ENCODE peak calls at places on chromosomes 5 and 9, in six cellular contexts. T is IMR-90; I is ovary; U is uterus; J is activated CD8-positive, alpha-beta memory T cell treated with anti-CD3 and anti-CD28 coated beads for 1 hour; R is T-helper 2 cell. O is an unnamed sample.

GRCh38 chr5:130773813-130774212 is 391.2 kb downstream of the HINT1 start:
- DNase-seq in T (no peak), I (no peak), U (no peak), J (no peak), R (no peak), O (no peak)

GRCh38 chr5:136631176-136631575 is 265.8 kb upstream of the TRPC7 start:
- DNase-seq in T (no peak), I (no peak), U (no peak), J (no peak), R (no peak), O (peak; percentile 80)

GRCh38 chr9:135588886-135589595 is 27.5 kb downstream of the PAEP start:
- DNase-seq in T (no peak), I (no peak), U (no peak), J (no peak), R (no peak), O (no peak)

GRCh38 chr5:95761771-95762680 is 30.9 kb downstream of the RHOBTB3 start:
- DNase-seq in T (peak; percentile 94), I (no peak), U (no peak), J (no peak), R (peak; percentile 32), O (peak; percentile 92)

GRCh38 chr5:135308752-135309151 is 90.3 kb downstream of the MACROH2A1 start:
- DNase-seq in T (peak; percentile 96), I (no peak), U (no peak), J (no peak), R (no peak), O (peak; percentile 73)

GRCh38 chr5:123454236-123454911 is 31.2 kb upstream of the CEP120 start:
- DNase-seq in T (peak; percentile 61), I (no peak), U (no peak), J (no peak), R (no peak), O (peak; percentile 39)

GRCh38 chr5:150134198-150134588 is 21.5 kb downstream of the PDGFRB start:
- DNase-seq in T (no peak), I (no peak), U (no peak), J (no peak), R (no peak), O (no peak)

GRCh38 chr5:93915142-93915553 is 173.7 kb upstream of the POU5F2 start:
- DNase-seq in T (peak; percentile 73), I (no peak), U (no peak), J (no peak), R (peak; percentile 52), O (peak; percentile 58)

GRCh38 chr9:115399026-115399425 is 281.1 kb upstream of the TNC start:
- DNase-seq in T (no peak), I (no peak), U (no peak), J (no peak), R (no peak), O (no peak)

GRCh38 chr5:9332026-9332425 is 213.8 kb downstream of the SEMA5A start:
- DNase-seq in T (no peak), I (no peak), U (no peak), J (no peak), R (no peak), O (no peak)

GRCh38 chr5:111432828-111433536 is 79.4 kb downstream of the STARD4 start:
- DNase-seq in T (peak; percentile 46), I (no peak), U (no peak), J (no peak), R (no peak), O (peak; percentile 41)

GRCh38 chr5:114346171-114346570 is 15.7 kb upstream of the KCNN2 start:
- DNase-seq in T (no peak), I (no peak), U (no peak), J (no peak), R (no peak), O (no peak)

GRCh38 chr9:93827545-93828330 is 127.4 kb downstream of the BARX1 start:
- DNase-seq in T (peak; percentile 28), I (peak; percentile 42), U (no peak), J (no peak), R (peak; percentile 26), O (peak; percentile 27)

GRCh38 chr9:24035816-24036215 is 209.8 kb upstream of the ELAVL2 start:
- DNase-seq in T (no peak), I (no peak), U (no peak), J (no peak), R (no peak), O (no peak)

GRCh38 chr5:58530942-58531490 is 39.8 kb downstream of the GAPT start:
- DNase-seq in T (no peak), I (no peak), U (no peak), J (no peak), R (no peak), O (no peak)

GRCh38 chr5:174799146-174799545 is 74.8 kb downstream of the MSX2 start:
- DNase-seq in T (no peak), I (no peak), U (no peak), J (no peak), R (no peak), O (no peak)

GRCh38 chr5:148488757-148489156 is 105.0 kb downstream of the FBXO38 start:
- DNase-seq in T (no peak), I (no peak), U (no peak), J (no peak), R (no peak), O (no peak)

GRCh38 chr9:37913480-37914153 is 9.7 kb upstream of the SLC25A51 start:
- DNase-seq in T (peak; percentile 72), I (peak; percentile 79), U (peak; percentile 68), J (peak; percentile 45), R (peak; percentile 66), O (no peak)

GRCh38 chr9:95230046-95230445 is 87.5 kb downstream of the FANCC start:
- DNase-seq in T (no peak), I (no peak), U (no peak), J (no peak), R (no peak), O (no peak)

GRCh38 chr5:177359860-177360259 is 2.1 kb downstream of the RGS14 start:
- DNase-seq in T (no peak), I (no peak), U (no peak), J (no peak), R (no peak), O (no peak)

GRCh38 chr5:112205840-112206239 is 213.2 kb downstream of the EPB41L4A start:
- DNase-seq in T (no peak), I (no peak), U (no peak), J (no peak), R (no peak), O (no peak)

GRCh38 chr5:84036842-84037241 is 316.2 kb upstream of the HAPLN1 start:
- DNase-seq in T (no peak), I (no peak), U (no peak), J (no peak), R (no peak), O (no peak)

GRCh38 chr5:136655429-136655828 is 290.1 kb upstream of the TRPC7 start:
- DNase-seq in T (peak; percentile 42), I (no peak), U (no peak), J (no peak), R (no peak), O (peak; percentile 87)

O was measured in amniotic epithelial cell.